ENCODE peak calls at places on chromosomes 7 and 10, in eight cellular contexts. F is CD8-positive, alpha-beta memory T cell; K is testis; T is heart right ventricle; W is upper lobe of right lung; S is suprapubic skin; E is HCT116; Z is uterus. X is an unnamed sample. For H3K4me1, the result is how much of the 10 kb centered on the place peaks cover.

GRCh38 chr7:34165927-34166550 is 260.7 kb downstream of the BMPER start:
- DNase-seq in F (no peak), K (no peak), T (no peak), W (no peak), S (no peak), E (peak), Z (no peak), X (no peak)

GRCh38 chr7:28068811-28069216 is 111.8 kb downstream of the JAZF1 start:
- DNase-seq in F (no peak), K (no peak), T (no peak), W (no peak), S (no peak), E (no peak), Z (no peak), X (no peak)

GRCh38 chr7:36487756-36488336 is 98.2 kb downstream of the ANLN start:
- DNase-seq in F (peak), K (peak), T (no peak), W (no peak), S (no peak), E (peak), Z (no peak), X (no peak)

GRCh38 chr7:126213876-126214275 is 1038.9 kb downstream of the GRM8 start:
- DNase-seq in F (no peak), K (no peak), T (no peak), W (no peak), S (no peak), E (no peak), Z (no peak), X (no peak)

GRCh38 chr7:99224263-99224947 is 16.5 kb upstream of the KPNA7 start:
- DNase-seq in F (no peak), K (no peak), T (no peak), W (no peak), S (no peak), E (peak), Z (no peak), X (no peak)

GRCh38 chr7:68185641-68186040 is 1189.0 kb downstream of the TYW1 start:
- DNase-seq in F (no peak), K (no peak), T (no peak), W (no peak), S (no peak), E (no peak), Z (no peak), X (no peak)

GRCh38 chr7:8443871-8444756 is 10.7 kb downstream of the NXPH1 start:
- DNase-seq in F (no peak), K (peak), T (no peak), W (no peak), S (no peak), E (no peak), Z (no peak), X (no peak)

GRCh38 chr7:128954830-128955797 is 17.4 kb downstream of the IRF5 start:
- DNase-seq in F (no peak), K (no peak), T (no peak), W (no peak), S (no peak), E (no peak), Z (no peak), X (no peak)

GRCh38 chr10:69057261-69057950 is 30.5 kb upstream of the SRGN start:
- DNase-seq in F (no peak), K (no peak), T (peak), W (peak), S (no peak), E (no peak), Z (no peak), X (peak)

GRCh38 chr7:127587663-127588018 is 570 bp upstream of the ARF5 start:
- DNase-seq in F (no peak), K (peak), T (peak), W (no peak), S (no peak), E (no peak), Z (peak), X (peak)

GRCh38 chr10:18737236-18737635 is 78.0 kb downstream of the ARL5B start:
- DNase-seq in F (no peak), K (no peak), T (no peak), W (no peak), S (no peak), E (no peak), Z (no peak), X (no peak)

GRCh38 chr10:14173706-14174594 is 156.8 kb downstream of the FRMD4A start:
- DNase-seq in F (no peak), K (no peak), T (no peak), W (no peak), S (no peak), E (no peak), Z (no peak), X (no peak)

GRCh38 chr7:35255417-35255798 is 1.5 kb upstream of the TBX20 start:
- DNase-seq in F (no peak), K (no peak), T (no peak), W (no peak), S (no peak), E (no peak), Z (no peak), X (peak)

GRCh38 chr7:155402941-155403340 is 55.0 kb upstream of the EN2 start:
- DNase-seq in F (no peak), K (no peak), T (no peak), W (no peak), S (no peak), E (no peak), Z (no peak), X (no peak)

GRCh38 chr10:21396889-21397288 is 128.6 kb downstream of the SKIDA1 start:
- DNase-seq in F (no peak), K (no peak), T (no peak), W (no peak), S (no peak), E (no peak), Z (no peak), X (no peak)

GRCh38 chr10:58781873-58782488 is 269.3 kb downstream of the BICC1 start:
- DNase-seq in F (no peak), K (no peak), T (no peak), W (no peak), S (no peak), E (peak), Z (no peak), X (no peak)

GRCh38 chr10:74888947-74889661 is 62.7 kb downstream of the KAT6B start:
- DNase-seq in F (no peak), K (no peak), T (no peak), W (no peak), S (no peak), E (peak), Z (no peak), X (no peak)

GRCh38 chr7:106425017-106425719 is 140.4 kb upstream of the NAMPT start:
- DNase-seq in F (no peak), K (peak), T (no peak), W (peak), S (peak), E (no peak), Z (peak), X (peak)

GRCh38 chr7:121395961-121396757 is at the start of gene FAM3C:
- DNase-seq in F (peak), K (peak), T (peak), W (peak), S (peak), E (peak), Z (peak), X (peak)

GRCh38 chr7:105664816-105665525 is 83.7 kb upstream of the EFCAB10 start:
- DNase-seq in F (no peak), K (no peak), T (no peak), W (no peak), S (no peak), E (peak), Z (no peak), X (no peak)

GRCh38 chr10:63843107-63843506 is 321.9 kb downstream of the REEP3 start:
- DNase-seq in F (no peak), K (no peak), T (no peak), W (no peak), S (no peak), E (no peak), Z (no peak), X (no peak)

GRCh38 chr10:98224509-98224908 is 43.5 kb downstream of the LOXL4 start:
- DNase-seq in F (no peak), K (no peak), T (no peak), W (no peak), S (no peak), E (no peak), Z (no peak), X (no peak)

GRCh38 chr10:96306516-96306915 is 2.3 kb downstream of the DNTT start:
- DNase-seq in F (no peak), K (peak), T (peak), W (peak), S (no peak), E (no peak), Z (no peak), X (peak)

GRCh38 chr10:85542936-85543730 is 823.5 kb downstream of the GRID1 start:
- DNase-seq in F (no peak), K (no peak), T (no peak), W (no peak), S (no peak), E (no peak), Z (no peak), X (no peak)

GRCh38 chr10:70174058-70174741 is 3.9 kb upstream of the SAR1A start:
- DNase-seq in F (peak), K (no peak), T (no peak), W (no peak), S (no peak), E (no peak), Z (no peak), X (no peak)

GRCh38 chr10:23238015-23238414 is 45.9 kb downstream of the PTF1A start:
- DNase-seq in F (no peak), K (no peak), T (no peak), W (no peak), S (no peak), E (no peak), Z (no peak), X (no peak)

GRCh38 chr7:144738708-144739314 is 97.0 kb downstream of the TPK1 start:
- DNase-seq in F (no peak), K (peak), T (no peak), W (no peak), S (no peak), E (peak), Z (no peak), X (no peak)

GRCh38 chr7:21543528-21544302 is 876 bp downstream of the DNAH11 start:
- DNase-seq in F (no peak), K (peak), T (peak), W (peak), S (no peak), E (no peak), Z (no peak), X (no peak)

GRCh38 chr7:112529486-112529885 is 48.7 kb downstream of the LSMEM1 start:
- DNase-seq in F (no peak), K (no peak), T (no peak), W (no peak), S (no peak), E (no peak), Z (no peak), X (no peak)

GRCh38 chr10:50574932-50575331 is 48.8 kb downstream of the SGMS1 start:
- DNase-seq in F (no peak), K (no peak), T (no peak), W (no peak), S (no peak), E (no peak), Z (no peak), X (no peak)

GRCh38 chr10:91887075-91887899 is 22.0 kb downstream of the FGFBP3 start:
- DNase-seq in F (no peak), K (peak), T (no peak), W (peak), S (no peak), E (no peak), Z (peak), X (peak)

GRCh38 chr10:32054087-32054486 is 2.1 kb downstream of the KIF5B start:
- DNase-seq in F (no peak), K (no peak), T (no peak), W (no peak), S (no peak), E (no peak), Z (no peak), X (no peak)

GRCh38 chr7:141416691-141417268 is 134.4 kb upstream of the AGK start:
- DNase-seq in F (no peak), K (no peak), T (no peak), W (no peak), S (no peak), E (no peak), Z (no peak), X (no peak)

GRCh38 chr10:102617816-102618215 is 26.5 kb upstream of the TRIM8 start:
- DNase-seq in F (no peak), K (no peak), T (no peak), W (no peak), S (no peak), E (no peak), Z (no peak), X (peak)

GRCh38 chr7:143176128-143176527 is 7.1 kb upstream of the TAS2R39 start:
- DNase-seq in F (no peak), K (no peak), T (no peak), W (no peak), S (no peak), E (no peak), Z (no peak), X (no peak)

GRCh38 chr10:3761111-3761686 is 23.8 kb downstream of the KLF6 start:
- DNase-seq in F (no peak), K (no peak), T (no peak), W (no peak), S (peak), E (no peak), Z (no peak), X (no peak)
- H3K4me1 ChIP-seq in F (half or more), K (under half), T (under half), W (under half), S (half or more), E (under half), Z (under half), X (under half)

DNA sequence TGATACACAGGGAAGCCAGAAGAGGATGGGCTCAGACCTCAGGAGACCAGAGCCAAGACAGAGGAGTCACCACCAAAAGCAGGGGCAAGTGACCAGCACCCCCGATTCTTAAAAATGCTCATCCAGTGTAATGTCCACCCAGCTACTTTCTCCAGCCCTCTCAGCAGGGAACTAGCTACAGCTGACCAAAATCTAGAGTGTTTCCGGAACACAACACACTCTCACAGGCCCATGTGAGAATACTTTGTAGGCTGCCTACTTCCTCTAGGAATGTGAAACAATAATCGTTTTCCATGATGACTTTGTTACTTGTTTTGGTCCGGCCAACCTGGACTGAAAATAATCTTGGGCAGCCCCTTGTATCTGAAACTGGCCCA is 14.5 kb downstream of the PSAP start:
- DNase-seq in F (no peak), K (no peak), T (no peak), W (no peak), S (no peak), E (no peak), Z (no peak), X (no peak)
- H3K4me1 ChIP-seq in F (under half), K (half or more), T (half or more), W (half or more), S (half or more), E (under half), Z (under half), X (under half)

GRCh38 chr7:87188930-87189329 is 30.6 kb downstream of the TMEM243 start:
- DNase-seq in F (no peak), K (no peak), T (no peak), W (no peak), S (no peak), E (no peak), Z (no peak), X (no peak)

GRCh38 chr7:87192784-87193487 is 26.6 kb downstream of the TMEM243 start:
- DNase-seq in F (no peak), K (no peak), T (no peak), W (no peak), S (no peak), E (no peak), Z (no peak), X (no peak)

GRCh38 chr7:87190806-87191205 is 28.7 kb downstream of the TMEM243 start:
- DNase-seq in F (no peak), K (no peak), T (no peak), W (no peak), S (no peak), E (no peak), Z (no peak), X (no peak)

GRCh38 chr7:87199241-87199640 is 20.3 kb downstream of the TMEM243 start:
- DNase-seq in F (no peak), K (no peak), T (no peak), W (no peak), S (no peak), E (no peak), Z (no peak), X (no peak)

DNA sequence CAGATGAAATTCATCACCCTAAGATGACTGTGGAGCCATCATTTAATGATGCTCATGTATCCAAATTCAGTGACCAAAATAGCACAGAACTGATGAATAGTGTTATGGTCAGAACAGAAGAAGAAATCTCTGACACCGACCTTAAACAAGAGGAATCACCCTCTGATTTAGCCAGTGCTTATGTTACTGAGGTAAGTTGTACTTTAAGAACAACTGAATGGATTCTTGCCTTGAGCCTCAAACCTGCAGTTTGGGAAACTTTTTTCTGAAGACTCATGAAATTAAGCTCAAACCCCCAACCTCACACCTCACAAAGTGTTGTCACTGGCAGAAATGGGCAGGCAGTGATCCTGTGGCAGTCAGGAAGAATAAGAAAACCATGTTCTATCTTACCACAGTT is 25.6 kb downstream of the TMEM243 start:
- DNase-seq in F (no peak), K (no peak), T (no peak), W (no peak), S (no peak), E (no peak), Z (no peak), X (no peak)
- H3K4me1 ChIP-seq in F (under half), K (under half), T (under half), W (under half), S (under half), E (under half), Z (under half), X (under half)

GRCh38 chr10:101063162-101063525 is 1.4 kb downstream of the KAZALD1 start:
- DNase-seq in F (no peak), K (no peak), T (no peak), W (no peak), S (no peak), E (no peak), Z (no peak), X (no peak)

GRCh38 chr10:101060036-101060950 is 1.5 kb upstream of the KAZALD1 start:
- DNase-seq in F (peak), K (peak), T (peak), W (peak), S (peak), E (peak), Z (peak), X (peak)

GRCh38 chr10:101062231-101063161 is 707 bp downstream of the KAZALD1 start:
- DNase-seq in F (peak), K (peak), T (peak), W (peak), S (no peak), E (no peak), Z (peak), X (peak)

GRCh38 chr10:101061814-101062230 is at the start of gene KAZALD1:
- DNase-seq in F (no peak), K (no peak), T (no peak), W (no peak), S (no peak), E (no peak), Z (no peak), X (no peak)

DNA sequence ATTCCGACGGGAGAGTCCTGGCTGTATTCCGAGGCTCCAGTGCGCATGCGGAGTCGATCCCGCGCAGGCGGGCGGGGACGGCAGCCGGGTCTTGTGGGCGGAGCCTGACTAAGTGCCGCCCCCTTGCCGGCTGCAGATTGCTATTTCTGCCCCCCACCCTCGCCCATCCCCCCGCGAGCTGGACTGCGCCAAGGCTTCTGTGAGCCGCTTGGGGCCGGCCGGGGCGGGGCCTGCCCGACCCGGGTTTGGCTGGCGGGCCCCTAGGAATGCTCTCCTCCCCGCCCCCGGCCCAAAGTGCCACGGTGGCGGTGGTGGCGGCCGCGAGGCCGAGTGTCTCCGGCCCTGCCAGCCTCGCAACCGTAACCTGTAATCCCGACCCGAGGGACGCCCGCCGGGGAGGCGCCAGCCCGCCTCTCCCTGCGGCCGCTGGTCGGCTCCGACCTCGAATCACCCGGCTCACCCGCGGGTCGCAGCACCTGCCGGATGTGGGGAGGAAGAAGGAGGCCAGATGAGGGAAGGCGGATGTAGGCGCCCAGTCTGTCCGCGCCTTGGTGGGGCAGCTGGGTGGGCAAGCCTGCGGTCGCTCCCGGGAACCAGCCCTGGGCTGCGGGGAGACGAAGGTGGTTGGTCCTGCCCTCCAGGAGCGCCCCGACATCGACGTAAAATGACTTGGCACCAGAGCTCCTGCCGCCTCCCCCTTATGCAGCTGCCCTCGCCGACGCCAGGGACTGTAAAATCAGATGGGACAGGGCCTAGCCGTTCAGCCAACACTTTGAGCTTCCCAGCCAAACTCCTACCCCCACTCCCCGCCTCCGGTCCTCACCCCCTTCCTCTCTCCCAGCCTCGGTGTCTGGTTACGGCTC is 607 bp upstream of the KAZALD1 start:
- DNase-seq in F (peak), K (peak), T (peak), W (peak), S (peak), E (peak), Z (peak), X (peak)
- H3K4me1 ChIP-seq in F (under half), K (under half), T (half or more), W (under half), S (half or more), E (under half), Z (under half), X (under half)

GRCh38 chr10:79048639-79049550 is 19.9 kb upstream of the ZMIZ1 start:
- DNase-seq in F (no peak), K (no peak), T (no peak), W (peak), S (peak), E (no peak), Z (peak), X (peak)
- H3K4me1 ChIP-seq in F (half or more), K (under half), T (under half), W (under half), S (under half), E (under half), Z (under half), X (under half)

GRCh38 chr10:114649217-114649906 is 8.7 kb downstream of the ABLIM1 start:
- DNase-seq in F (no peak), K (no peak), T (no peak), W (no peak), S (no peak), E (no peak), Z (no peak), X (no peak)

GRCh38 chr10:114650266-114650665 is 7.8 kb downstream of the ABLIM1 start:
- DNase-seq in F (no peak), K (no peak), T (no peak), W (no peak), S (no peak), E (no peak), Z (no peak), X (no peak)

GRCh38 chr10:114648368-114648767 is 9.7 kb downstream of the ABLIM1 start:
- DNase-seq in F (no peak), K (no peak), T (no peak), W (no peak), S (no peak), E (no peak), Z (no peak), X (no peak)

GRCh38 chr10:114652402-114653368 is 5.4 kb downstream of the ABLIM1 start:
- DNase-seq in F (no peak), K (no peak), T (no peak), W (no peak), S (no peak), E (no peak), Z (peak), X (no peak)

GRCh38 chr10:114650831-114651230 is 7.2 kb downstream of the ABLIM1 start:
- DNase-seq in F (no peak), K (no peak), T (no peak), W (no peak), S (no peak), E (no peak), Z (no peak), X (no peak)
- H3K4me1 ChIP-seq in F (under half), K (under half), T (half or more), W (under half), S (under half), E (under half), Z (under half), X (under half)